ENCODE peak calls at places on chromosomes 12 and 14, in five cellular contexts. N is AG10803, O is upper lobe of right lung, X is neural progenitor cell, Q is RWPE1. W is an unnamed sample.

GRCh38 chr12:130764073-130764472 is 48.0 kb upstream of the RIMBP2 start:
- DNase-seq in N (peak; percentile 5), O (no peak), X (no peak), Q (no peak), W (peak; percentile 20)

GRCh38 chr12:46372131-46372851 is at the start of gene SLC38A2:
- DNase-seq in N (peak; percentile 94), O (peak; percentile 99), X (peak; percentile 95), Q (peak; percentile 96), W (peak; percentile 92)

GRCh38 chr14:96090441-96091148 is 51.4 kb downstream of the C14orf132 start:
- DNase-seq in N (peak; percentile 80), O (no peak), X (no peak), Q (no peak), W (no peak)

GRCh38 chr14:82655770-82656169 is 1122.1 kb upstream of the SEL1L start:
- DNase-seq in N (no peak), O (no peak), X (no peak), Q (no peak), W (no peak)

GRCh38 chr12:124451016-124451415 is 116.4 kb downstream of the NCOR2 start:
- DNase-seq in N (no peak), O (no peak), X (no peak), Q (no peak), W (no peak)

GRCh38 chr12:90211017-90211416 is 502.4 kb upstream of the ATP2B1 start:
- DNase-seq in N (peak; percentile 42), O (no peak), X (no peak), Q (peak; percentile 84), W (peak; percentile 61)

GRCh38 chr14:23577004-23577681 is 1.4 kb downstream of the JPH4 start:
- DNase-seq in N (no peak), O (no peak), X (peak; percentile 67), Q (no peak), W (no peak)

GRCh38 chr12:47799357-47799955 is 20.2 kb downstream of the HDAC7 start:
- DNase-seq in N (no peak), O (no peak), X (peak; percentile 74), Q (no peak), W (no peak)

GRCh38 chr12:105205322-105206048 is 30.5 kb downstream of the APPL2 start:
- DNase-seq in N (no peak), O (no peak), X (no peak), Q (no peak), W (no peak)

GRCh38 chr14:54147285-54147684 is 190.7 kb upstream of the BMP4 start:
- DNase-seq in N (no peak), O (no peak), X (no peak), Q (no peak), W (peak; percentile 77)

GRCh38 chr14:64196668-64197411 is 97.3 kb downstream of the ESR2 start:
- DNase-seq in N (peak; percentile 41), O (peak; percentile 90), X (peak; percentile 75), Q (no peak), W (no peak)

GRCh38 chr14:22955702-22956575 is 951 bp downstream of the HAUS4 start:
- DNase-seq in N (no peak), O (no peak), X (no peak), Q (no peak), W (peak; percentile 3)

GRCh38 chr12:46210835-46211439 is 57.9 kb downstream of the SLC38A1 start:
- DNase-seq in N (no peak), O (no peak), X (no peak), Q (no peak), W (no peak)

GRCh38 chr12:113322353-113322752 is 12.6 kb downstream of the SLC8B1 start:
- DNase-seq in N (peak; percentile 71), O (no peak), X (no peak), Q (peak; percentile 39), W (no peak)

GRCh38 chr12:96347130-96347699 is 53.0 kb downstream of the CDK17 start:
- DNase-seq in N (no peak), O (no peak), X (no peak), Q (no peak), W (no peak)

GRCh38 chr12:106508966-106509365 is 73.8 kb upstream of the RFX4 start:
- DNase-seq in N (peak; percentile 38), O (no peak), X (no peak), Q (no peak), W (no peak)

GRCh38 chr12:5022465-5023061 is 21.1 kb upstream of the KCNA5 start:
- DNase-seq in N (peak; percentile 37), O (no peak), X (peak; percentile 79), Q (peak; percentile 53), W (peak; percentile 46)

GRCh38 chr12:131211279-131211938 is 257.7 kb downstream of the ADGRD1 start:
- DNase-seq in N (no peak), O (peak; percentile 38), X (no peak), Q (no peak), W (no peak)

GRCh38 chr14:54652188-54652889 is 85.4 kb downstream of the SAMD4A start:
- DNase-seq in N (peak; percentile 100), O (peak; percentile 75), X (peak; percentile 65), Q (peak; percentile 95), W (peak; percentile 90)

GRCh38 chr12:95648990-95649791 is 97.9 kb upstream of the USP44 start:
- DNase-seq in N (peak; percentile 81), O (no peak), X (no peak), Q (peak; percentile 94), W (peak; percentile 90)

GRCh38 chr12:11885261-11886038 is 185.3 kb upstream of the BCL2L14 start:
- DNase-seq in N (peak; percentile 31), O (no peak), X (no peak), Q (peak; percentile 82), W (peak; percentile 92)

GRCh38 chr12:63921157-63921556 is 76.7 kb downstream of the SRGAP1 start:
- DNase-seq in N (no peak), O (no peak), X (no peak), Q (no peak), W (no peak)

GRCh38 chr14:52840916-52841315 is 49.5 kb upstream of the GNPNAT1 start:
- DNase-seq in N (peak; percentile 69), O (no peak), X (no peak), Q (peak; percentile 33), W (peak; percentile 58)

GRCh38 chr12:54358620-54358944 is 5.7 kb downstream of the GPR84 start:
- DNase-seq in N (no peak), O (no peak), X (peak; percentile 32), Q (no peak), W (no peak)

GRCh38 chr14:50045039-50045711 is 71.2 kb downstream of the VCPKMT start:
- DNase-seq in N (peak; percentile 82), O (peak; percentile 85), X (no peak), Q (no peak), W (peak; percentile 51)

GRCh38 chr12:82757611-82758010 is 70.9 kb downstream of the TMTC2 start:
- DNase-seq in N (no peak), O (no peak), X (no peak), Q (no peak), W (peak; percentile 8)

GRCh38 chr12:118164798-118165486 is 29.0 kb downstream of the PEBP1 start:
- DNase-seq in N (peak; percentile 24), O (no peak), X (peak; percentile 67), Q (peak; percentile 48), W (peak; percentile 40)

GRCh38 chr14:55103005-55103640 is 25.9 kb upstream of the LGALS3 start:
- DNase-seq in N (peak; percentile 96), O (peak; percentile 92), X (peak; percentile 62), Q (peak; percentile 95), W (peak; percentile 97)

GRCh38 chr14:92534863-92535654 is 21.5 kb downstream of the RIN3 start:
- DNase-seq in N (no peak), O (peak; percentile 32), X (no peak), Q (no peak), W (no peak)

GRCh38 chr12:106030210-106031175 is 108.3 kb downstream of the NUAK1 start:
- DNase-seq in N (peak; percentile 96), O (no peak), X (no peak), Q (peak; percentile 62), W (peak; percentile 35)

GRCh38 chr14:93005838-93006237 is 82.9 kb downstream of the CHGA start:
- DNase-seq in N (no peak), O (no peak), X (no peak), Q (no peak), W (no peak)

GRCh38 chr12:119052001-119052400 is 70.7 kb downstream of the SRRM4 start:
- DNase-seq in N (no peak), O (no peak), X (no peak), Q (no peak), W (no peak)

GRCh38 chr12:4293299-4293941 is 19.9 kb downstream of the CCND2 start:
- DNase-seq in N (no peak), O (no peak), X (no peak), Q (no peak), W (no peak)

GRCh38 chr14:59543873-59544272 is 32.7 kb downstream of the CCDC175 start:
- DNase-seq in N (no peak), O (no peak), X (no peak), Q (no peak), W (no peak)

GRCh38 chr12:55724226-55724939 is 4.2 kb downstream of the RDH5 start:
- DNase-seq in N (peak; percentile 70), O (peak; percentile 79), X (peak; percentile 71), Q (no peak), W (peak; percentile 70)
- TF ChIP-seq CTCF in N (peak; percentile 72), O (peak; percentile 56), X (peak; percentile 69), Q (peak; percentile 73), W (peak; percentile 56)

DNA sequence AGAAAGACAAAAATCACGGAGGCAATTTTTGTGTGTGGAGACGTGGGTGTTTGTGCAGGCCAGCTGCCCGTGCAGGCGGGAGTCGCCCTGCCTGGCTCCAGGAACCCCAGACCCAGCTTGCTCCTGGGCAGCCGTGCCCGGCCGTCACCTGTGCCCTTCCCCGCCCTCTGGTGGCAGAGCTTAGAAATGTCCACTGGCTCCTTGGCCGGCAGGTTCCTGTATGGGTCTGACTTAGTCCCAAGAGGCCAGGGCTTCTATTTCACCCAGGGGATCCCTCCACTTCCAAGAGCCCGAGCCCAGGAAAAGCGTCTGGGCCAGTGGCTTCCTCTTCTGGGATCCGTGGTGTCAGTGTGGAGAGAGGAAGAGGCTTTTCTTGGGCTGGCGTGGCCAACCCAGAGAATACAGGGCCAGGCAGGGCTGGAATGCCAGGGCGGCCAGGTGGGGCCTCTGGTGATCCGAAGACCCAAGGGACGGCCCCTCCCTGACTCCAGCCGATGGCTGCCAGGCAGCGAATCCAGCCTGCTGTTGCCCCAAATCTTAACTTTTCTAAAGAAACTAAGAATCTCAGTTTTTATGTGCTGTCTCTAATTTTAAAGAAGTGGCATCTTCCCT is 120.9 kb downstream of the TMEM132C start:
- DNase-seq in N (no peak), O (peak; percentile 68), X (peak; percentile 81), Q (no peak), W (no peak)
- TF ChIP-seq CTCF in N (peak; percentile 2), O (peak; percentile 65), X (peak; percentile 79), Q (no peak), W (peak; percentile 8)

GRCh38 chr12:6843118-6843902 is 2.6 kb downstream of the GNB3 start:
- DNase-seq in N (no peak), O (no peak), X (peak; percentile 37), Q (no peak), W (no peak)
- TF ChIP-seq CTCF in N (no peak), O (no peak), X (peak; percentile 15), Q (no peak), W (no peak)

GRCh38 chr12:52876371-52876770 is 27.6 kb upstream of the KRT78 start:
- DNase-seq in N (no peak), O (peak; percentile 90), X (no peak), Q (peak; percentile 77), W (peak; percentile 93)

GRCh38 chr12:52877242-52877641 is 27.6 kb downstream of the KRT8 start:
- DNase-seq in N (no peak), O (no peak), X (no peak), Q (no peak), W (no peak)

GRCh38 chr12:52878507-52879393 is 26.1 kb downstream of the KRT8 start:
- DNase-seq in N (no peak), O (no peak), X (no peak), Q (no peak), W (no peak)

GRCh38 chr12:52874573-52875435 is 26.0 kb upstream of the KRT78 start:
- DNase-seq in N (no peak), O (no peak), X (no peak), Q (no peak), W (peak; percentile 50)

GRCh38 chr12:52879394-52880351 is 25.2 kb downstream of the KRT8 start:
- DNase-seq in N (peak; percentile 82), O (peak; percentile 85), X (peak; percentile 96), Q (peak; percentile 78), W (peak; percentile 94)
- TF ChIP-seq CTCF in N (peak; percentile 92), O (peak; percentile 63), X (peak; percentile 67), Q (peak; percentile 82), W (peak; percentile 89)

W was measured in MCF 10A.